ENCODE peak calls at places on chromosomes 6 and 20, in six cellular contexts. One of them, this sample, is unnamed. For H3K4me1, the result is how much of the 10 kb centered on the place peaks cover.

GRCh38 chr20:30168025-30168799 is 1089.3 kb upstream of the DEFB115 start:
- DNase-seq in heart left ventricle: no peak
- DNase-seq in heart right ventricle: peak
- DNase-seq in body of pancreas: peak
- DNase-seq in adrenal gland: no peak
- DNase-seq in IMR-90: no peak
- DNase-seq in this sample: peak

GRCh38 chr20:48718914-48719578 is 108.8 kb downstream of the PREX1 start:
- DNase-seq in heart left ventricle: no peak
- DNase-seq in heart right ventricle: no peak
- DNase-seq in body of pancreas: no peak
- DNase-seq in adrenal gland: no peak
- DNase-seq in IMR-90: no peak
- DNase-seq in this sample: no peak

GRCh38 chr20:47406849-47407682 is 50.6 kb upstream of the ZMYND8 start:
- DNase-seq in heart left ventricle: no peak
- DNase-seq in heart right ventricle: no peak
- DNase-seq in body of pancreas: no peak
- DNase-seq in adrenal gland: no peak
- DNase-seq in IMR-90: peak
- DNase-seq in this sample: no peak

GRCh38 chr6:328184-328670 is 35.9 kb downstream of the DUSP22 start:
- DNase-seq in heart left ventricle: no peak
- DNase-seq in heart right ventricle: peak
- DNase-seq in body of pancreas: peak
- DNase-seq in adrenal gland: peak
- DNase-seq in IMR-90: peak
- DNase-seq in this sample: peak

GRCh38 chr20:21251278-21251677 is 51.9 kb upstream of the XRN2 start:
- DNase-seq in heart left ventricle: no peak
- DNase-seq in heart right ventricle: no peak
- DNase-seq in body of pancreas: no peak
- DNase-seq in adrenal gland: peak
- DNase-seq in IMR-90: no peak
- DNase-seq in this sample: no peak

GRCh38 chr6:85451586-85452306 is 1.9 kb downstream of the NT5E start:
- DNase-seq in heart left ventricle: no peak
- DNase-seq in heart right ventricle: no peak
- DNase-seq in body of pancreas: no peak
- DNase-seq in adrenal gland: no peak
- DNase-seq in IMR-90: no peak
- DNase-seq in this sample: no peak

GRCh38 chr20:38610521-38610920 is 8.9 kb downstream of the ARHGAP40 start:
- DNase-seq in heart left ventricle: no peak
- DNase-seq in heart right ventricle: no peak
- DNase-seq in body of pancreas: no peak
- DNase-seq in adrenal gland: no peak
- DNase-seq in IMR-90: peak
- DNase-seq in this sample: no peak

GRCh38 chr6:21742238-21742660 is 148.7 kb downstream of the SOX4 start:
- DNase-seq in heart left ventricle: no peak
- DNase-seq in heart right ventricle: no peak
- DNase-seq in body of pancreas: no peak
- DNase-seq in adrenal gland: no peak
- DNase-seq in IMR-90: peak
- DNase-seq in this sample: no peak

GRCh38 chr20:38836991-38837390 is 31.5 kb downstream of the PPP1R16B start:
- DNase-seq in heart left ventricle: no peak
- DNase-seq in heart right ventricle: no peak
- DNase-seq in body of pancreas: no peak
- DNase-seq in adrenal gland: no peak
- DNase-seq in IMR-90: no peak
- DNase-seq in this sample: no peak

GRCh38 chr6:142321451-142321850 is 19.6 kb downstream of the ADGRG6 start:
- DNase-seq in heart left ventricle: no peak
- DNase-seq in heart right ventricle: no peak
- DNase-seq in body of pancreas: no peak
- DNase-seq in adrenal gland: no peak
- DNase-seq in IMR-90: no peak
- DNase-seq in this sample: no peak

GRCh38 chr6:135655055-135655454 is 157.5 kb upstream of the AHI1 start:
- DNase-seq in heart left ventricle: no peak
- DNase-seq in heart right ventricle: no peak
- DNase-seq in body of pancreas: no peak
- DNase-seq in adrenal gland: no peak
- DNase-seq in IMR-90: peak
- DNase-seq in this sample: no peak

GRCh38 chr6:14695579-14695978 is 550.3 kb upstream of the JARID2 start:
- DNase-seq in heart left ventricle: no peak
- DNase-seq in heart right ventricle: no peak
- DNase-seq in body of pancreas: no peak
- DNase-seq in adrenal gland: no peak
- DNase-seq in IMR-90: no peak
- DNase-seq in this sample: no peak

GRCh38 chr6:122651604-122652003 is 41.4 kb downstream of the PKIB start:
- DNase-seq in heart left ventricle: no peak
- DNase-seq in heart right ventricle: no peak
- DNase-seq in body of pancreas: no peak
- DNase-seq in adrenal gland: no peak
- DNase-seq in IMR-90: peak
- DNase-seq in this sample: no peak

GRCh38 chr20:13401596-13401995 is 180.5 kb downstream of the ISM1 start:
- DNase-seq in heart left ventricle: no peak
- DNase-seq in heart right ventricle: no peak
- DNase-seq in body of pancreas: no peak
- DNase-seq in adrenal gland: no peak
- DNase-seq in IMR-90: no peak
- DNase-seq in this sample: no peak

GRCh38 chr6:7257521-7258230 is 55.3 kb downstream of the SSR1 start:
- DNase-seq in heart left ventricle: no peak
- DNase-seq in heart right ventricle: no peak
- DNase-seq in body of pancreas: no peak
- DNase-seq in adrenal gland: no peak
- DNase-seq in IMR-90: no peak
- DNase-seq in this sample: no peak

GRCh38 chr6:142867355-142867801 is 77.6 kb downstream of the HIVEP2 start:
- DNase-seq in heart left ventricle: no peak
- DNase-seq in heart right ventricle: no peak
- DNase-seq in body of pancreas: no peak
- DNase-seq in adrenal gland: no peak
- DNase-seq in IMR-90: peak
- DNase-seq in this sample: no peak

GRCh38 chr6:45697605-45698004 is 318.1 kb downstream of the CLIC5 start:
- DNase-seq in heart left ventricle: no peak
- DNase-seq in heart right ventricle: no peak
- DNase-seq in body of pancreas: no peak
- DNase-seq in adrenal gland: no peak
- DNase-seq in IMR-90: peak
- DNase-seq in this sample: no peak

GRCh38 chr20:57787969-57788781 is 78.4 kb upstream of the PMEPA1 start:
- DNase-seq in heart left ventricle: no peak
- DNase-seq in heart right ventricle: no peak
- DNase-seq in body of pancreas: no peak
- DNase-seq in adrenal gland: no peak
- DNase-seq in IMR-90: no peak
- DNase-seq in this sample: no peak

GRCh38 chr6:138416201-138416600 is 12.2 kb downstream of the HEBP2 start:
- DNase-seq in heart left ventricle: no peak
- DNase-seq in heart right ventricle: no peak
- DNase-seq in body of pancreas: no peak
- DNase-seq in adrenal gland: no peak
- DNase-seq in IMR-90: no peak
- DNase-seq in this sample: no peak

GRCh38 chr6:167934426-167934864 is 63.0 kb upstream of the KIF25 start:
- DNase-seq in heart left ventricle: peak
- DNase-seq in heart right ventricle: peak
- DNase-seq in body of pancreas: no peak
- DNase-seq in adrenal gland: no peak
- DNase-seq in IMR-90: no peak
- DNase-seq in this sample: no peak

GRCh38 chr6:35359744-35360348 is 17.5 kb downstream of the PPARD start:
- DNase-seq in heart left ventricle: peak
- DNase-seq in heart right ventricle: peak
- DNase-seq in body of pancreas: peak
- DNase-seq in adrenal gland: peak
- DNase-seq in IMR-90: peak
- DNase-seq in this sample: no peak

GRCh38 chr6:150373260-150373701 is 4.5 kb downstream of the IYD start:
- DNase-seq in heart left ventricle: no peak
- DNase-seq in heart right ventricle: no peak
- DNase-seq in body of pancreas: no peak
- DNase-seq in adrenal gland: no peak
- DNase-seq in IMR-90: no peak
- DNase-seq in this sample: no peak

GRCh38 chr6:52616271-52616670 is 39.4 kb upstream of the TRAM2 start:
- DNase-seq in heart left ventricle: no peak
- DNase-seq in heart right ventricle: no peak
- DNase-seq in body of pancreas: no peak
- DNase-seq in adrenal gland: no peak
- DNase-seq in IMR-90: no peak
- DNase-seq in this sample: no peak

GRCh38 chr6:48426636-48427035 is 315.6 kb upstream of the PTCHD4 start:
- DNase-seq in heart left ventricle: no peak
- DNase-seq in heart right ventricle: no peak
- DNase-seq in body of pancreas: no peak
- DNase-seq in adrenal gland: no peak
- DNase-seq in IMR-90: peak
- DNase-seq in this sample: no peak

GRCh38 chr6:39204646-39205244 is 24.5 kb downstream of the KCNK5 start:
- DNase-seq in heart left ventricle: no peak
- DNase-seq in heart right ventricle: no peak
- DNase-seq in body of pancreas: no peak
- DNase-seq in adrenal gland: no peak
- DNase-seq in IMR-90: no peak
- DNase-seq in this sample: no peak

GRCh38 chr6:140462495-140463311 is 1088.3 kb upstream of the CITED2 start:
- DNase-seq in heart left ventricle: no peak
- DNase-seq in heart right ventricle: no peak
- DNase-seq in body of pancreas: peak
- DNase-seq in adrenal gland: no peak
- DNase-seq in IMR-90: peak
- DNase-seq in this sample: no peak

GRCh38 chr6:167842457-167842856 is 15.7 kb downstream of the AFDN start:
- DNase-seq in heart left ventricle: no peak
- DNase-seq in heart right ventricle: no peak
- DNase-seq in body of pancreas: no peak
- DNase-seq in adrenal gland: no peak
- DNase-seq in IMR-90: no peak
- DNase-seq in this sample: no peak

GRCh38 chr20:62786100-62786499 is 10.2 kb upstream of the MRGBP start:
- DNase-seq in heart left ventricle: no peak
- DNase-seq in heart right ventricle: no peak
- DNase-seq in body of pancreas: no peak
- DNase-seq in adrenal gland: no peak
- DNase-seq in IMR-90: no peak
- DNase-seq in this sample: no peak

GRCh38 chr6:25652007-25652515 is at the start of gene SCGN:
- DNase-seq in heart left ventricle: peak
- DNase-seq in heart right ventricle: peak
- DNase-seq in body of pancreas: peak
- DNase-seq in adrenal gland: peak
- DNase-seq in IMR-90: peak
- DNase-seq in this sample: peak

GRCh38 chr6:106918128-106918527 is 56.4 kb downstream of the CD24 start:
- DNase-seq in heart left ventricle: no peak
- DNase-seq in heart right ventricle: no peak
- DNase-seq in body of pancreas: peak
- DNase-seq in adrenal gland: no peak
- DNase-seq in IMR-90: no peak
- DNase-seq in this sample: no peak

GRCh38 chr6:147106759-147107401 is 97.3 kb upstream of the STXBP5 start:
- DNase-seq in heart left ventricle: no peak
- DNase-seq in heart right ventricle: no peak
- DNase-seq in body of pancreas: peak
- DNase-seq in adrenal gland: peak
- DNase-seq in IMR-90: peak
- DNase-seq in this sample: no peak
- H3K4me1 ChIP-seq in heart left ventricle: under half
- H3K4me1 ChIP-seq in heart right ventricle: under half
- H3K4me1 ChIP-seq in body of pancreas: under half
- H3K4me1 ChIP-seq in adrenal gland: under half
- H3K4me1 ChIP-seq in IMR-90: under half
- H3K4me1 ChIP-seq in this sample: under half

DNA sequence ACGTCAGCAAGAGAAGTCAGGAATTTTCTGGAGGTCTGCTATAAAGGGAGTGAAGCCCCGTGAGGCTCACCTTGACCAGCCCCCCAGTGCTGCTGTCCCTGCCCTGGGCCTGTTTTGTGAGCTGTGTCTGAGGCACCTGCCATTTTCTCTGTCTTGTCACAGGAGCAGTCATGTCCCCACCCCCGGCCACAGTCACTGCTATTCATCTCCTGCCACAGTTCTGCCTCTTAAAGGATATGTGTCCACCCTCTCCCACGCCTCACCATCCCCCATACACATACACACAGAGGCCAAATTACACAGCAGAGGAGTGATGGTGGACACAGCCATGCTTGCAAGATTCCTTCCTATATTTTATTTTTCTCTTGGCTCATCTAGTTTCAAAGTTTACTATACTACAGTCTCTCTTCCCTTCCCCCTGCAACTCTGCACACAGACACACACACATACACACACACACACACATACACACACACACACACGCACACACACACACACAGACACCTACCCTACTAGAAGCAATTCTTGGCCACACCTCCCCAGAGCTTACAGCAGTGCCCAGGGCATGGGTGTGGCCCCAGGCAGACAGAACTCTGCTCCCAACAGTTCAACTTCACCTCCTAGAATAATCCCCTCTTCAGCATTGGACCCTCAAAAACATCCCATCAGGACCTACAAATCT is 68.7 kb upstream of the TAB2 start:
- DNase-seq in heart left ventricle: no peak
- DNase-seq in heart right ventricle: no peak
- DNase-seq in body of pancreas: no peak
- DNase-seq in adrenal gland: no peak
- DNase-seq in IMR-90: no peak
- DNase-seq in this sample: no peak
- H3K4me3 ChIP-seq in heart left ventricle: no peak
- H3K4me3 ChIP-seq in heart right ventricle: no peak
- H3K4me3 ChIP-seq in body of pancreas: no peak
- H3K4me3 ChIP-seq in adrenal gland: no peak
- H3K4me3 ChIP-seq in IMR-90: no peak
- H3K4me3 ChIP-seq in this sample: no peak

GRCh38 chr6:10576226-10576625 is 55.1 kb downstream of the GCNT2 start:
- DNase-seq in heart left ventricle: no peak
- DNase-seq in heart right ventricle: no peak
- DNase-seq in body of pancreas: no peak
- DNase-seq in adrenal gland: no peak
- DNase-seq in IMR-90: no peak
- DNase-seq in this sample: no peak
- H3K4me1 ChIP-seq in heart left ventricle: under half
- H3K4me1 ChIP-seq in heart right ventricle: under half
- H3K4me1 ChIP-seq in body of pancreas: under half
- H3K4me1 ChIP-seq in adrenal gland: under half
- H3K4me1 ChIP-seq in IMR-90: under half
- H3K4me1 ChIP-seq in this sample: under half

GRCh38 chr6:30830438-30830837 is 53.9 kb upstream of the DDR1 start:
- DNase-seq in heart left ventricle: no peak
- DNase-seq in heart right ventricle: no peak
- DNase-seq in body of pancreas: peak
- DNase-seq in adrenal gland: no peak
- DNase-seq in IMR-90: no peak
- DNase-seq in this sample: no peak
- H3K4me3 ChIP-seq in heart left ventricle: peak
- H3K4me3 ChIP-seq in heart right ventricle: no peak
- H3K4me3 ChIP-seq in body of pancreas: no peak
- H3K4me3 ChIP-seq in adrenal gland: no peak
- H3K4me3 ChIP-seq in IMR-90: no peak
- H3K4me3 ChIP-seq in this sample: peak

This sample was measured in lower lobe of right lung.